ENCODE peak calls at places on chromosomes 2 and 18, in seven cellular contexts. R is Panc1; S is astrocyte of the spinal cord; K is NB4; N is CD8-positive, alpha-beta T cell; U is BJ; W is AG10803. Z is an unnamed sample.

GRCh38 chr2:904243-905024 is 46.2 kb upstream of the SNTG2 start:
- DNase-seq in R (no peak), S (no peak), K (no peak), N (no peak), U (no peak), W (no peak), Z (no peak)

GRCh38 chr2:109225170-109225775 is 96.3 kb downstream of the SH3RF3 start:
- DNase-seq in R (no peak), S (no peak), K (no peak), N (no peak), U (no peak), W (no peak), Z (no peak)

GRCh38 chr2:40511661-40512213 is 59.8 kb upstream of the SLC8A1 start:
- DNase-seq in R (no peak), S (peak), K (peak), N (no peak), U (peak), W (peak), Z (no peak)

GRCh38 chr2:88950010-88950409 is 258.5 kb downstream of the RPIA start:
- DNase-seq in R (no peak), S (no peak), K (peak), N (no peak), U (no peak), W (no peak), Z (no peak)

GRCh38 chr2:75200140-75200985 is 1.0 kb upstream of the TACR1 start:
- DNase-seq in R (no peak), S (peak), K (no peak), N (no peak), U (no peak), W (peak), Z (peak)

GRCh38 chr2:7377861-7378569 is 460.8 kb downstream of the RNF144A start:
- DNase-seq in R (no peak), S (no peak), K (no peak), N (no peak), U (no peak), W (no peak), Z (no peak)

GRCh38 chr2:61065706-61066688 is at the start of gene SANBR:
- DNase-seq in R (no peak), S (peak), K (peak), N (peak), U (peak), W (peak), Z (peak)

GRCh38 chr2:152585830-152586484 is 131.3 kb downstream of the PRPF40A start:
- DNase-seq in R (no peak), S (peak), K (peak), N (no peak), U (peak), W (peak), Z (no peak)

GRCh38 chr2:18362696-18363095 is 197.8 kb downstream of the RDH14 start:
- DNase-seq in R (no peak), S (peak), K (no peak), N (no peak), U (peak), W (peak), Z (no peak)

GRCh38 chr2:1162768-1163584 is 212.3 kb downstream of the SNTG2 start:
- DNase-seq in R (no peak), S (peak), K (peak), N (peak), U (no peak), W (no peak), Z (no peak)

GRCh38 chr18:41767960-41768359 is 187.1 kb upstream of the PIK3C3 start:
- DNase-seq in R (no peak), S (peak), K (peak), N (no peak), U (no peak), W (peak), Z (no peak)

GRCh38 chr18:36392888-36393287 is 95.4 kb downstream of the FHOD3 start:
- DNase-seq in R (no peak), S (no peak), K (no peak), N (no peak), U (no peak), W (no peak), Z (no peak)

GRCh38 chr2:58921676-58922075 is 680.6 kb upstream of the FANCL start:
- DNase-seq in R (no peak), S (no peak), K (no peak), N (no peak), U (no peak), W (peak), Z (no peak)

GRCh38 chr2:74096061-74096460 is 51.7 kb downstream of the BOLA3 start:
- DNase-seq in R (no peak), S (no peak), K (no peak), N (no peak), U (no peak), W (no peak), Z (no peak)

GRCh38 chr2:163808406-163808805 is 72.6 kb upstream of the FIGN start:
- DNase-seq in R (no peak), S (no peak), K (peak), N (no peak), U (no peak), W (no peak), Z (no peak)

GRCh38 chr2:50591642-50592041 is 440.3 kb downstream of the NRXN1 start:
- DNase-seq in R (no peak), S (peak), K (no peak), N (no peak), U (no peak), W (no peak), Z (no peak)

GRCh38 chr18:36167692-36168218 is 19.5 kb upstream of the MOCOS start:
- DNase-seq in R (no peak), S (no peak), K (no peak), N (no peak), U (no peak), W (no peak), Z (no peak)

GRCh38 chr2:54470241-54470938 is 14.3 kb downstream of the SPTBN1 start:
- DNase-seq in R (no peak), S (peak), K (no peak), N (no peak), U (no peak), W (peak), Z (no peak)

GRCh38 chr2:156589381-156590079 is 153.4 kb downstream of the GPD2 start:
- DNase-seq in R (peak), S (peak), K (peak), N (peak), U (no peak), W (peak), Z (no peak)

GRCh38 chr2:12965540-12966269 is 249.0 kb downstream of the TRIB2 start:
- DNase-seq in R (peak), S (peak), K (peak), N (no peak), U (peak), W (peak), Z (no peak)

GRCh38 chr2:231632559-231633142 is 40.0 kb downstream of the TEX44 start:
- DNase-seq in R (no peak), S (peak), K (no peak), N (no peak), U (peak), W (peak), Z (no peak)

GRCh38 chr2:141455211-141455826 is 675.5 kb downstream of the LRP1B start:
- DNase-seq in R (no peak), S (no peak), K (no peak), N (no peak), U (no peak), W (no peak), Z (no peak)

GRCh38 chr2:19542796-19543195 is 184.4 kb upstream of the OSR1 start:
- DNase-seq in R (no peak), S (no peak), K (no peak), N (no peak), U (no peak), W (peak), Z (no peak)

GRCh38 chr2:232633413-232634318 is at the start of gene EFHD1:
- DNase-seq in R (no peak), S (peak), K (peak), N (peak), U (peak), W (peak), Z (no peak)

GRCh38 chr2:138919336-138919735 is 139.1 kb upstream of the NXPH2 start:
- DNase-seq in R (no peak), S (no peak), K (no peak), N (no peak), U (no peak), W (no peak), Z (no peak)

GRCh38 chr18:27717250-27717649 is 459.7 kb downstream of the CDH2 start:
- DNase-seq in R (no peak), S (no peak), K (no peak), N (no peak), U (no peak), W (no peak), Z (no peak)

GRCh38 chr2:14872779-14873325 is 240.3 kb downstream of the LRATD1 start:
- DNase-seq in R (no peak), S (no peak), K (peak), N (peak), U (no peak), W (no peak), Z (no peak)

GRCh38 chr2:174587607-174588006 is 10.0 kb downstream of the WIPF1 start:
- DNase-seq in R (no peak), S (no peak), K (no peak), N (no peak), U (no peak), W (peak), Z (no peak)

GRCh38 chr2:80312282-80312839 is 7.8 kb upstream of the LRRTM1 start:
- DNase-seq in R (no peak), S (no peak), K (no peak), N (no peak), U (no peak), W (no peak), Z (no peak)

GRCh38 chr18:63197246-63197791 is 122.2 kb downstream of the BCL2 start:
- DNase-seq in R (no peak), S (no peak), K (peak), N (peak), U (no peak), W (no peak), Z (no peak)

GRCh38 chr18:48690494-48690893 is 151.7 kb downstream of the CTIF start:
- DNase-seq in R (no peak), S (no peak), K (no peak), N (no peak), U (no peak), W (no peak), Z (no peak)

GRCh38 chr2:366706-367105 is 78.8 kb upstream of the ALKAL2 start:
- DNase-seq in R (no peak), S (no peak), K (no peak), N (no peak), U (no peak), W (no peak), Z (no peak)

DNA sequence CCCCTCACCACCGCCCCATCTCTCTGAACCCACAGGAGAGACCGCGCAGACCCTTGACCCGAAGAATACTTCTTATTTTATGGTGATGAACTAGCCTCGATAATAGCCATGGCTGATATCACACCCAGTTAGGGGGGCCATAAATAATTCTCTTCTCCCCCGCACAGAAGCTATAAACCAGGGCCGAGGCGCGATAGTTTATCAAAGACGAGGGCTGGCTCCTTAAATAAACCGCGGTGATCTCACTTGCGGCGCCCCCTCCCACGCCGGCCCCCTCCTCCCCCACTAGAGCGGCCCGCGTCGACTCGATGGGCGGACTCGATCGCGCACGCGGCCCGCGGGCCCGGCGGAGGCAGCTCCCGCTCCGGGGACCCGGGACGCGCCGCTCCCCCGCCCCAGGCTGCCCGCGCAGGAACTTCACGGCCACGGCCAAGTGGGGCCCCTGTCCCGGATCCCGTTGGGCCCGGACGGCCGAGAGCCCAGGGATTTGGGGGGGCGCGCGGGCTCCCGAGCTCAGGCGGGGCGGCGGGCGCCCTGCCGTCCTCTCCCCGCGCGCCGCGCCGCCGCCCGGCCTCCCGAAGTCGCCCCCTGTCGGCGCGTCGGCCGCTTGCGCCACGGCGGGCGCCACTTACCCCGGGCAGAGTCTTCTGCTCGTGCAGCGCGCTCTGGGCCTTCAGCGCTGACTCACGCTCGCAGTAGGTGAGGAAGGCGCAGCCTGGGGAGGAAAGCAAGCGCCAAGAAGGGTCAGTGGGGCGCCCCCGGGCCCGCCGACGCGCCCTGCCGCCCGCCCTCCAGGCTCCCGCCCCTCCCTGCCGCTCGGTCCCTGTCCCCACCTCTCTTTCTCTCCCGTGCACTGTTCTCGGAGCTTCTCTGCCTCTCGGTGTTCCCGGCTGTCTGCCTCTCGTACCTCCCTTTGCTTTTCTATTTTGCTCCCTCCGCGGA is 80.4 kb downstream of the CELF4 start:
- DNase-seq in R (no peak), S (no peak), K (no peak), N (no peak), U (no peak), W (peak), Z (no peak)
- TF ChIP-seq CTCF in R (no peak), S (no peak), K (no peak), N (no peak), U (peak), W (no peak), Z (peak)

DNA sequence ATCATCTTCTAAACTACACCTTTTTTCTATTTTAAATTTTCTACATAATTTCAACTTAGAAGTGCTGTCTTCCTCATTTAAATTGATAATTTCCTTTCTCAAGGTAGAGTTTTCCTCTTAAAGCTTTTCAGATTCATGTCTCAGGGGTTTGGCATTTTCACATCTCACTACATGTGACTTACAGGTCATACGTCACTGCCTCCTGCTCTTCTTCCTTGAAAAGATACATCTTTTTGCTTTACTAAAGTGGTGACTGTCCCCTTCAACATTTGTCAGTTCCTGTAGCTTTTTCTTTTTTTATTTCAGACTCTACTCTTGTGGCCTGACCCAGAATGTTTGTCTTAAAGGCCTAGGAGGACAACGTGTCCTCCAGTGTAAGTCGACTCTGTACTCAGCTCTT is 17.1 kb upstream of the RUFY4 start:
- DNase-seq in R (no peak), S (no peak), K (no peak), N (no peak), U (no peak), W (no peak), Z (no peak)
- TF ChIP-seq CTCF in R (no peak), S (no peak), K (no peak), N (no peak), U (no peak), W (no peak), Z (no peak)

GRCh38 chr2:63538409-63538808 is 49.9 kb downstream of the WDPCP start:
- DNase-seq in R (no peak), S (no peak), K (no peak), N (no peak), U (no peak), W (no peak), Z (no peak)

GRCh38 chr2:63545023-63545422 is 43.3 kb downstream of the WDPCP start:
- DNase-seq in R (no peak), S (no peak), K (no peak), N (no peak), U (no peak), W (no peak), Z (no peak)

GRCh38 chr2:63539416-63540162 is 48.7 kb downstream of the WDPCP start:
- DNase-seq in R (no peak), S (no peak), K (no peak), N (no peak), U (no peak), W (no peak), Z (no peak)

GRCh38 chr2:63544017-63544627 is 44.2 kb downstream of the WDPCP start:
- DNase-seq in R (no peak), S (peak), K (peak), N (no peak), U (no peak), W (peak), Z (no peak)
- TF ChIP-seq CTCF in R (peak), S (peak), K (peak), N (peak), U (peak), W (peak), Z (peak)

GRCh38 chr2:166417669-166418068 is 41.9 kb upstream of the SCN9A start:
- DNase-seq in R (no peak), S (peak), K (peak), N (no peak), U (no peak), W (peak), Z (no peak)

GRCh38 chr2:166418853-166419615 is 43.3 kb upstream of the SCN9A start:
- DNase-seq in R (no peak), S (no peak), K (no peak), N (no peak), U (no peak), W (no peak), Z (no peak)

GRCh38 chr2:166424841-166425240 is 49.1 kb upstream of the SCN9A start:
- DNase-seq in R (no peak), S (no peak), K (no peak), N (no peak), U (no peak), W (no peak), Z (no peak)

DNA sequence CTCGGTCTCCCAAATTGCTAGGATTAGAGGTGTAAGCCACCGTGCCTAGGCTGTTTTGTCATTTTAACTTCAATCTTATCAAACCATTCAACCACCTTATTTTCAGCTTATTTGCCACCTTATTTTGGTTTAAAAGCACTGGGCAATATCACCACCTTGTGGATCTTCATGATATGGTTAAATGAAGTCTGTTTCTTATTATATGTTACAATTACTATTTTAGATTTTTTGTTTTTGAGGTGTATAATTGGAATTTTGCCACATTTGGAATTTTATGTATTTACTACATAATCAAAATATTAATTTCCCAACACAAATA is 43.8 kb upstream of the SCN9A start:
- DNase-seq in R (no peak), S (peak), K (peak), N (no peak), U (no peak), W (peak), Z (no peak)
- TF ChIP-seq CTCF in R (peak), S (peak), K (no peak), N (no peak), U (peak), W (peak), Z (peak)

GRCh38 chr2:99067871-99068270 is 73.6 kb upstream of the C2orf15 start:
- DNase-seq in R (no peak), S (no peak), K (peak), N (no peak), U (no peak), W (no peak), Z (no peak)

GRCh38 chr2:99072556-99072955 is 69.0 kb upstream of the C2orf15 start:
- DNase-seq in R (no peak), S (no peak), K (no peak), N (no peak), U (no peak), W (no peak), Z (no peak)

GRCh38 chr2:99066075-99066557 is 75.4 kb upstream of the C2orf15 start:
- DNase-seq in R (peak), S (peak), K (peak), N (no peak), U (no peak), W (peak), Z (no peak)

DNA sequence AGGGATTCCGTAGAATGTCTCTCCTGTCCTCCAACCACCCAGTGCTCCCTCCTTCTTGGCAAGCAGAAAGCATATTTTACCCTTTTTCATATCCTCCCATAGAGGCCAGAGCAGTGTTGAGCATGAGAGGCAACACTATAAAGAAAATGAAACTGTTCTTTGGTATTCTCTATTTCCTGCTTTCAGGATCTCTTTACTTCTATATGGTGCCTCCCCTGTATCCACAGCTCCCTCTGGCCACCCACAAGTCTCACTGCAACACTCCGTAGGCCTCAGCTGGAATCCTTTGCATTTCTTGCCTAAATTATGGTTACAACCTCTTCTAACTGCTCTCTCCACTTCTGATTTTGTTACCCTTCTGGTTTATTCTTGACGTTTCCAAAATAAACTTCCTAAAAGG is 74.9 kb upstream of the C2orf15 start:
- DNase-seq in R (no peak), S (peak), K (peak), N (peak), U (no peak), W (peak), Z (no peak)
- TF ChIP-seq CTCF in R (peak), S (peak), K (peak), N (no peak), U (peak), W (peak), Z (no peak)

DNA sequence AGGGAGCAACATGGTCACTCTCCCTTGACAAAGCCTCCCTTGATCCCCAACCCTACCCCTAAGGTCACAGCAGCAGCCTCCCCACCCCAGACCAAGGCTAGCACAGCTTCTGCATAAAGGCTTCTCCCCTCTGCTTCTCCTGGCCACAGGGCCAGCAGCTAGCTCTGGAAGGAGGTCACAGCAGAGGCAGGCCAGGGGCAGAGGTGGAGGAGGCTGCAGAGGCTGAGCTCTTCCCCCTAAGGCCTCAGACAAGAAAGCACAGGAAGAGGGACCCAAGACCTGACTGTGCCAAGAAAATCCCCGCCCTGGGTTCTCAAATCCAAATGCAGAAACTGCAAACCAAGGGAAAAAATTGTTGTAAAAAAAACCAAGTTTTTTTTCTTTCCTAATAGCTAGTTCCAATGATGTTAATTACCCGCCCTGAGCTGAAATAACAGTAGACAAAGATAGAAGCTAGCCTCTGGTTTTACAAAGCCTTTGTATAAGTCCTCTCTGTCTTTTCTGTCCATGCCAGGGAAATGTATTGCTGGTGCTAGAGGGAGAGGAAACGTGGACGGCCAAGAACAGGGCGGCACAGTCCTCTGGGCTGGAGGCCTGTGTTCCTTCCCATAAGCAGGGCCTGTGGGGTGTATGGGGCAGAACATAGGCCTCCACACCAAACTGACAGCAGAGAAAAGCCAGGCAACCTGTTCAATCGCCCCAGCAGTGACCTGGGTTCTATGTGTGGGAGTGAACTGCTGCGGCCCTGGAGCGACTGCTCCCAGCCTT is 79.5 kb downstream of the POLR1A start:
- DNase-seq in R (no peak), S (no peak), K (no peak), N (no peak), U (no peak), W (no peak), Z (no peak)
- TF ChIP-seq CTCF in R (no peak), S (no peak), K (no peak), N (no peak), U (no peak), W (no peak), Z (no peak)